ENCODE peak calls at places on chromosomes 4 and X, in eight cellular contexts. C, H, W, L, I, P, G and A are unnamed samples.
A peak's percentile ranks its signal among the peaks of the same experiment; 100 is the strongest.

GRCh38 chr4:16505726-16506125 is 279.5 kb upstream of the TAPT1 start:
- DNase-seq in H (no peak), W (no peak), P (no peak), C (no peak), L (peak; percentile 29), G (peak; percentile 30), I (no peak), A (no peak)

GRCh38 chrX:74465424-74465823 is 44.1 kb downstream of the SLC16A2 start:
- DNase-seq in L (no peak), P (no peak), W (no peak), G (peak; percentile 24), C (no peak), I (no peak), H (no peak), A (no peak)

GRCh38 chr4:6926681-6927478 is 17.3 kb downstream of the TBC1D14 start:
- DNase-seq in H (no peak), W (no peak), L (no peak), I (peak; percentile 63), C (no peak), G (peak; percentile 33), P (no peak), A (no peak)

GRCh38 chr4:98516042-98516440 is 142.4 kb downstream of the TSPAN5 start:
- DNase-seq in L (no peak), C (no peak), G (peak; percentile 92), I (no peak), H (peak; percentile 88), P (no peak), W (no peak), A (no peak)

GRCh38 chrX:72572248-72573157 is at the start of gene HDAC8:
- DNase-seq in G (peak; percentile 87), L (peak; percentile 65), I (peak; percentile 41), H (peak; percentile 90), C (peak; percentile 47), P (peak; percentile 2), W (no peak), A (peak; percentile 16)

GRCh38 chr4:28373601-28374000 is 1513.0 kb downstream of the STIM2 start:
- DNase-seq in H (peak; percentile 6), W (no peak), I (no peak), C (no peak), G (peak; percentile 90), L (no peak), P (no peak), A (no peak)

GRCh38 chr4:188403272-188403671 is 264.0 kb downstream of the TRIML1 start:
- DNase-seq in L (no peak), I (no peak), C (no peak), H (no peak), G (peak; percentile 37), W (no peak), P (no peak), A (no peak)

GRCh38 chr4:75673959-75674328 is 733 bp upstream of the G3BP2 start:
- DNase-seq in L (peak; percentile 38), G (no peak), C (no peak), I (no peak), W (no peak), P (no peak), H (no peak), A (no peak)

GRCh38 chr4:88697113-88697512 is 516 bp downstream of the NAP1L5 start:
- DNase-seq in W (no peak), I (no peak), L (no peak), G (peak; percentile 69), C (no peak), P (no peak), H (peak; percentile 36), A (no peak)

GRCh38 chrX:13571136-13571535 is 1.7 kb downstream of the EGFL6 start:
- DNase-seq in H (no peak), I (no peak), W (no peak), G (no peak), L (no peak), C (no peak), P (no peak), A (no peak)

GRCh38 chr4:78971326-78971725 is 32.1 kb upstream of the PAQR3 start:
- DNase-seq in I (peak; percentile 66), G (peak; percentile 14), L (no peak), C (no peak), P (no peak), H (peak; percentile 32), W (no peak), A (no peak)

GRCh38 chrX:103101280-103102042 is 8.5 kb upstream of the NXF3 start:
- DNase-seq in C (no peak), I (no peak), L (peak; percentile 37), W (no peak), P (no peak), G (no peak), H (no peak), A (no peak)

GRCh38 chr4:76194325-76194724 is 19.3 kb downstream of the SCARB2 start:
- DNase-seq in P (no peak), I (no peak), G (peak; percentile 96), L (no peak), C (no peak), W (no peak), H (peak; percentile 68), A (no peak)

GRCh38 chr4:68732653-68733466 is 62.4 kb upstream of the UGT2B15 start:
- DNase-seq in L (peak; percentile 12), G (no peak), C (no peak), H (no peak), W (no peak), P (no peak), I (no peak), A (no peak)

GRCh38 chrX:129721870-129722269 is 16.9 kb upstream of the XPNPEP2 start:
- DNase-seq in P (no peak), I (no peak), L (no peak), H (no peak), W (no peak), G (no peak), C (no peak), A (no peak)

GRCh38 chr4:133801858-133802257 is 399.7 kb downstream of the PABPC4L start:
- DNase-seq in P (no peak), G (no peak), L (no peak), W (no peak), C (no peak), I (no peak), H (peak; percentile 16), A (no peak)

GRCh38 chr4:10535900-10536299 is 78.7 kb upstream of the ZNF518B start:
- DNase-seq in C (no peak), W (no peak), P (no peak), L (no peak), G (no peak), H (no peak), I (no peak), A (no peak)

DNA sequence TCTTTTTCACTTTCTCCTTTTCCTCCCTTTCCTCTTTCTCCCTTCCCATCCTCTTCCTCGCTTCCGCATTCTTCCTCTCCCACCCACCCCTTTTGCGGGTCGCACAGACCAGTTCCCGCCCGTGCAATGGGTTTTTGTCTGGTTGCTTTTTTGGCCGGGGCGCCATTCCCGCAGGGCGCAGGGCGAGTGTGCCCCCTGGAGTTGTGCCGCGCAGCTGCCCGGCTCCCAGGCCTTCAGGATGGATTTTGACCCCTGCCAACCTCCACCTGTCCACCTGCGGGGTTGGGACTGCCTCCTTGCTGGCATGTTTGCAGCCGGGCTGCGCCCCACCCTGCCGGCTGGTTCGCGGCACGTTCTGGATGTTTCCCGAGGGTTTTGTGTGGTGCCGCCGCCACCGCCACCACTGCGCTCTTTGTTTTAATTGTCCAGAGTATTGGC is 578 bp upstream of the SEL1L3 start:
- DNase-seq in L (peak; percentile 2), W (no peak), H (no peak), I (no peak), G (no peak), C (no peak), P (no peak), A (no peak)
- TF ChIP-seq CTCF in L (peak; percentile 41), W (peak; percentile 64), H (peak; percentile 39), I (no peak), G (no peak), C (peak; percentile 52), P (no peak), A (no peak)

DNA sequence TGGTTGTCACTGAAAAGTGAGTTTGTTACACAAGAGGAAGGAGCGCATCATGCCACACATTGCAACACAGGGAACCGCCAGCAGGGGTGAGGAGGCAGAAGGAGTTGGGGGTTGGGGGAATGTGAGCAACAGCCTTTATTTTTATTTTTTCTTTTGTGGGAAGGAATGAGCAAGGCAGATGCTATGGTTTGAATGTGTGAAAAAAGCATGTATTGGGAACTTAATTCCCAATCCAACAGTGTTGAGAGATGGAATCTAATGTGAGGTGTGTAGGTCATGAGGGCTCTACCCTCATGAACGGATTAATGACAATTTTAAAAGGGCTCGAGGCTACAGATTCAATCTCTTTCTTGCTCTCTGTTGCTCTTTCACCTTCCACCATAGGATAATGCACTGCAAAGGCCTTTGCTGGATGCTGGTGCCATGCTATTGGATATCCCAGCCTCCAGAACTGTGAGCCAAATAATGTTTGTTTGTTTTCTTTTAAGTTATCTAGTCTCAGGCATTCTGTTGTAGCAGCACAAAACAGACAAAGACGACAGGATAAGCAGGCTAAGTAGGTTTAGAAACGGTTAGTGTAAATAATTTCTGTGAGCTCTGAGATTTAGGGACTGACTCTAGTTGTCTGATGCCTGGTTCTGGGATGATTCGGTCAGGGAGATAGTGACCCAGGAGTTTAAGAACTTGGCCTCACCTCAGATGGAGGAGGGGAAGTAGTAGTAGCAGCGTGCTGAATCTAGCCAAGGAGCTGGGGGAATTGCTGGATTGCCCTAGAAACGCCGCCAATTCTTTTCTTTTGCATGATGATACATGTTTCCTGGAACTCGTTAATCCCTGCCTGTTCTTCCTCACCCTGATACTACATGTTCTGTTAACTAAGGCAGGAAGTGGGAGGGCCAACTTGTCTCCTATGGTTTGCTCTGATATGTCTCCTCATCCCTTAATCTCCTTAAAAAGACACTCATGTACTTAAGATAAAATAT is 156.6 kb upstream of the CTSO start:
- DNase-seq in C (no peak), W (no peak), H (no peak), G (peak; percentile 70), L (no peak), I (peak; percentile 30), P (no peak), A (no peak)
- TF ChIP-seq CTCF in C (peak; percentile 35), W (peak; percentile 54), H (peak; percentile 21), G (peak; percentile 48), L (peak; percentile 45), I (no peak), P (no peak), A (no peak)

DNA sequence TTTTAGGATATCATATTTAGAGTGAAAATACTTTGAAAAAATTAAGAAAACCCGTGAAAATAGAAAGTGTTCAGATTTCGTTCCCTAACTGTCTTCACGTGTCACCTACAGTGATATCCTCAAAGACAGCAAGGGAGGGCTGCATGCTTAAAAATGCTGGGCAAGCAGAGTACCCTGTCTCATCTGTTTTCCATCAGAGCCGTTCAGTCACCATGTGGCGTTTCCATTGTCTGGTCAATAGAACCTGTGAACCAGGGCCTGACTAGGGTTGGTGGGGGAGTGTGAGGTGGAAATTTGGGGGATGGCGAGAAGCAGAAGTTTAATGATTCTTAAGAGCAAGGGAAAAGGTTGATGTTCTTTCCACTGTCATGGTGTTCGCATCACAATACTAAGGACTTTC is 173.9 kb downstream of the BMPR1B start:
- DNase-seq in L (no peak), G (no peak), W (no peak), I (no peak), C (no peak), H (no peak), P (no peak), A (no peak)
- TF ChIP-seq CTCF in L (no peak), G (no peak), W (no peak), I (no peak), C (no peak), H (no peak), P (no peak), A (no peak)

DNA sequence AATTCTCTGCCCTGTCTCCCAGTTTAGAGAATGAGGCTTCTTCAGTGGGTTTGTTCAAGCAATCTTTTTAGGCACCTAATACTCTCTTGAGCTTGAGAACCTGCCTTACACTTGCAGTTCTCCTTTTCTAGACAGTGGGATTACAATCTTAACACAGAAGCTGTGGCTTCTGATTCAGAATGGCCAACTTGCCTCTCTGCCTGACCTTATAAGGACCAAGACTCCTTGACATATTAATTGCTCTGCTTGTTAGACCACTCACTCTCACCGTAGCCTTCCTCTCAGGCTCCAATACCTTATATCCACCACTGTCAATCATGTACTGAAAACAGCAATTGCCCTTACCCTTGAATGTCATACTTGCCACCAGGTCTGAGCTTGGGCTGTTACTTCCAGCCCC is 338.7 kb upstream of the MAOA start:
- DNase-seq in P (no peak), G (no peak), I (no peak), L (no peak), C (no peak), H (no peak), W (no peak), A (no peak)
- TF ChIP-seq CTCF in P (no peak), G (no peak), I (no peak), L (no peak), C (no peak), H (no peak), W (no peak), A (no peak)